ENCODE peak calls at places on chromosome 12, in four cellular contexts. W is A549, E is K562, B is HepG2. X is an unnamed sample. For H3K9me3, the result is how much of the 10 kb centered on the place peaks cover.

GRCh38 chr12:107360472-107360871 is 267.1 kb upstream of the CRY1 start:
- DNase-seq in E (no peak), W (no peak), B (no peak), X (no peak)

GRCh38 chr12:124318336-124319020 is 23.6 kb downstream of the RFLNA start:
- DNase-seq in W (no peak), B (no peak), E (no peak), X (no peak)

GRCh38 chr12:111748867-111749266 is 17.9 kb upstream of the ALDH2 start:
- DNase-seq in B (no peak), W (no peak), E (no peak), X (no peak)

GRCh38 chr12:54561164-54561563 is 11.8 kb downstream of the PDE1B start:
- DNase-seq in B (no peak), W (no peak), E (no peak), X (no peak)

GRCh38 chr12:45354399-45354798 is 138.5 kb downstream of the ANO6 start:
- DNase-seq in E (no peak), W (peak), B (no peak), X (no peak)

GRCh38 chr12:42299392-42300308 is 26.2 kb downstream of the ZCRB1 start:
- DNase-seq in E (no peak), W (peak), B (no peak), X (peak)

GRCh38 chr12:45435945-45436710 is 220.2 kb downstream of the ANO6 start:
- DNase-seq in W (no peak), E (no peak), B (no peak), X (no peak)

GRCh38 chr12:57124259-57124877 is 3.9 kb upstream of the LRP1 start:
- DNase-seq in B (peak), W (peak), E (peak), X (peak)

GRCh38 chr12:44078273-44078672 is 242.4 kb downstream of the TMEM117 start:
- DNase-seq in B (no peak), W (peak), E (no peak), X (peak)

GRCh38 chr12:77940011-77940423 is 109.3 kb downstream of the NAV3 start:
- DNase-seq in W (peak), E (no peak), B (no peak), X (peak)

GRCh38 chr12:74689071-74689655 is 151.5 kb downstream of the ATXN7L3B start:
- DNase-seq in W (peak), B (peak), E (no peak), X (peak)

GRCh38 chr12:2779281-2779680 is 15.5 kb upstream of the FKBP4 start:
- DNase-seq in E (no peak), B (no peak), W (no peak), X (no peak)

GRCh38 chr12:53006810-53007742 is 820 bp downstream of the EIF4B start:
- DNase-seq in E (peak), W (peak), B (peak), X (peak)

GRCh38 chr12:122072031-122072970 is 6.3 kb upstream of the MLXIP start:
- DNase-seq in E (peak), W (peak), B (no peak), X (peak)

GRCh38 chr12:117986705-117987469 is 18.1 kb upstream of the KSR2 start:
- DNase-seq in B (no peak), W (peak), E (no peak), X (peak)

GRCh38 chr12:32868885-32869284 is 27.7 kb downstream of the PKP2 start:
- DNase-seq in E (no peak), B (no peak), W (no peak), X (no peak)

GRCh38 chr12:958449-959123 is 9.1 kb upstream of the RAD52 start:
- DNase-seq in B (no peak), W (no peak), E (no peak), X (no peak)

GRCh38 chr12:89801284-89801683 is 92.6 kb upstream of the ATP2B1 start:
- DNase-seq in B (no peak), E (no peak), W (no peak), X (no peak)

GRCh38 chr12:51364026-51364425 is 17.5 kb upstream of the CELA1 start:
- DNase-seq in W (no peak), E (no peak), B (no peak), X (no peak)

GRCh38 chr12:64452559-64453329 is 824 bp downstream of the TBK1 start:
- DNase-seq in B (peak), E (peak), W (peak), X (peak)

GRCh38 chr12:3724096-3724805 is 28.7 kb downstream of the CRACR2A start:
- DNase-seq in B (no peak), W (no peak), E (no peak), X (no peak)

GRCh38 chr12:132070298-132070697 is 73.8 kb downstream of the DDX51 start:
- DNase-seq in W (no peak), E (no peak), B (no peak), X (no peak)

GRCh38 chr12:105256921-105257320 is 20.9 kb upstream of the APPL2 start:
- DNase-seq in W (no peak), E (no peak), B (no peak), X (peak)

GRCh38 chr12:597926-598568 is 65.2 kb downstream of the NINJ2 start:
- DNase-seq in B (no peak), W (no peak), E (no peak), X (no peak)

GRCh38 chr12:82474798-82475184 is 116.5 kb downstream of the METTL25 start:
- DNase-seq in W (no peak), B (no peak), E (no peak), X (peak)

GRCh38 chr12:117494833-117495714 is 133.6 kb upstream of the NOS1 start:
- DNase-seq in E (no peak), W (peak), B (peak), X (no peak)

GRCh38 chr12:58395470-58395869 is 454.1 kb downstream of the ATP23 start:
- DNase-seq in E (no peak), W (no peak), B (no peak), X (peak)

GRCh38 chr12:122528992-122529391 is 1.9 kb downstream of the KNTC1 start:
- DNase-seq in W (no peak), B (no peak), E (no peak), X (no peak)

GRCh38 chr12:25853696-25854095 is 104.8 kb upstream of the RASSF8 start:
- DNase-seq in W (no peak), B (no peak), E (no peak), X (no peak)

GRCh38 chr12:72271401-72271740 is 799 bp upstream of the TRHDE start:
- DNase-seq in W (no peak), B (no peak), E (peak), X (peak)

GRCh38 chr12:126874427-126875026 is 1392.4 kb upstream of the TMEM132C start:
- DNase-seq in B (peak), W (peak), E (peak), X (no peak)

GRCh38 chr12:123744836-123745235 is 17.3 kb upstream of the DNAH10 start:
- DNase-seq in E (no peak), B (no peak), W (peak), X (no peak)

GRCh38 chr12:92603741-92604432 is 98.9 kb upstream of the PLEKHG7 start:
- DNase-seq in W (peak), E (no peak), B (no peak), X (peak)

GRCh38 chr12:131006036-131006735 is 52.5 kb downstream of the ADGRD1 start:
- DNase-seq in B (no peak), E (no peak), W (no peak), X (no peak)

GRCh38 chr12:131004166-131004565 is 50.5 kb downstream of the ADGRD1 start:
- DNase-seq in E (no peak), B (no peak), W (no peak), X (no peak)

GRCh38 chr12:131003676-131004075 is 50.0 kb downstream of the ADGRD1 start:
- DNase-seq in B (no peak), E (no peak), W (no peak), X (no peak)

GRCh38 chr12:131007031-131007793 is 53.5 kb downstream of the ADGRD1 start:
- DNase-seq in E (no peak), B (peak), W (no peak), X (no peak)

DNA sequence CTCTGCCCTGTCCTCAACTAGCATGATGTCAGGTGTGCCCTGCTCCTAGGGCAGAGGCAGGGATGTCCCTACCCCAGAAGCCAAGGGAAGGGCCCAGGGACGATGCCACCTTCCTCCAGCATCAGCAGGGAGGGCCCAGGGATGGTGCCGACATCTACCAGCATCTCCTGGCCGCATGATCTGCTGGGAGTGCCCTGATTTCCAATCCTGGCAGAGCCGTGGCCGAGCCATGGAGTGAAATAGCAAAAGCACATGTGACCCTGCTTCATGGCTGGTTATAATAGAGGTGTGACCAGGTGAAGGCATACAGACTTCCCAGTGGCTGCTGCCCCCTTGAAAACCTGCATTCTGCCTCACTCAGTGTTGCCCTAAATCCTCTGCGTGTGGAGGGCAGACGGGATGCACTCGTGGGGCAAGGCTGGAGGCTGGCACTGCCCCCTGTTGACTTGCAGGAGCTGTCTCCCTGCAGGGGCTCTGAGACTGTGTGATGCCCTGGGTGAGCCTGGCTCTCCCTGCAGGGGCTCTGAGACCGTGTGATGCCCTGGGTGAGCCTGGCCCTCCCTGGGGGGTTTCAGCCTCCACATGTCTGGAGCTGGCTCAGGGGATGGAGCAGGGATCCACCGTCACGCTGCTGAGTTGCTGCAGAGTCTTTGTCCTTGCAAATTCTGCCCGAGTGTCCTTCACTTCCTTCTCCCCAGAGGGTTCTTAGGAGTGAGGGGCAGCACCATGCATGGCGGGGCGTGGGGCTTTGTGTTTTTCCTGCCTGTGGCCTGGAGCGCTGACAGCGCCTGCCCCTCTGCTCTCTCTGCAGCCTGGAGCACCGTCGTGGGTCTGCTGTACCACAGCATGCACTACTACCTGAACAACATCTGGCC is 51.7 kb downstream of the ADGRD1 start:
- DNase-seq in B (no peak), W (no peak), E (no peak), X (no peak)
- H3K9me3 ChIP-seq in B (under half), W (under half), E (under half), X (under half)

GRCh38 chr12:62621239-62621638 is 154.6 kb downstream of the MON2 start:
- DNase-seq in E (no peak), W (no peak), B (no peak), X (no peak)
- TF ChIP-seq MAZ in E (no peak), W (no peak), B (no peak), X (no peak)

DNA sequence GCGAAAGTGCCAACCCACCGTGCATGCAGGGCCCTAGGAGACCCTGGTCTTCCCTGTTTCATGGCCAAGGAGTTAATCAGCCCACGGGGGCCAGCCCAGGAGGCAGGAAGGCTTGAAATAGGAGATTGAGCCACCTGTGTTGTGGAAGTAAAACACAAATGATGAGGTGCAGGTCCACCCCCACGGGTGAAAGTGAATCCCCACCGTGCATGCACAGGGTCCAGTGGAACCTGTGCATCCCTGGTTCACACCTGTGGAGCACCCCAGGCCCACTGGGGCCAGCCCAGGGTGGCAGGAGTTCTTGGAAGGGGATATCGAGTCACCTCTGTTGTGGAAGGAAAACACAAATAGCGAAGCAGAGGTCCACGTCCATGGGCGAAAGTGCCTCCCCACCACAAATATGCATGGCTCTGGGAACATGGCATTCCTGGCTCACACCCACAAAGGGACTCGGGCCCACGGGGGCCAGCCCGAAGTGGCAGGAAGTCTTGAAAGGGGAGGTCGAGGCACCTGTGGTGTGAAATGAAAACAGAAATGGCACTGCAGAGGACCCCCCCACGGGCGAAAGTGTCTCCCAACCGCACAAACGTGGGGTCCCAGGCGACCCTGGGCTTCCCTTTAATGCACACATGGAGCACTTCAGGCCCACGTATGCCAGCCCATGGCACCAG is 381.5 kb downstream of the ALG10 start:
- DNase-seq in W (no peak), B (no peak), E (peak), X (no peak)
- H3K9me3 ChIP-seq in W (under half), B (half or more), E (under half), X (half or more)

DNA sequence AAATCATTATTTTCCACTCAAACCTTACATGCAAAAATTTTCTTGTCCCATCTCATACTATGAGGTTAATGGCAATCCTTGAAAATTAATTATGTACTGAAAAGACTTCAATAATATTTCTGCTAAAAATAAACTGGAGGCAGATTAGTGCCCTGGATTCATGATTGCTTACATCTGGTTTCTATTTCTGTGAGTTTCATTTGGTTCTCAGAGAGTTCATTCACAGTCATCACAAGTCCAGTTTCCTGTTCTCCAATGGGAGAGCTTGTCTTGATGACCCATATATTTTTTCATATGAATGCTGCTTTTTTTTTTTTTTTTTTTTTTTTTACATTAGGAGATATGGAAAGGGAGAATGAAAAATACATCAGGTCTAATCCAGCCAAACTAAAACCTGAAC is 6.6 kb upstream of the PTHLH start:
- DNase-seq in B (no peak), W (no peak), E (no peak), X (peak)
- TF ChIP-seq MAZ in B (no peak), W (no peak), E (no peak), X (no peak)